ENCODE peak calls at places on chromosome 1, in six cellular contexts. One of them, this sample, is unnamed.

GRCh38 chr1:72282271-72282656 is at the start of gene NEGR1:
- DNase-seq in HCT116: no peak
- DNase-seq in M059J: peak; percentile 69
- DNase-seq in WTC11: peak; percentile 59
- DNase-seq in heart right ventricle: peak; percentile 44
- DNase-seq in kidney epithelial cell: no peak
- DNase-seq in this sample: peak; percentile 73

GRCh38 chr1:18927654-18928272 is 25.4 kb upstream of the ALDH4A1 start:
- DNase-seq in HCT116: no peak
- DNase-seq in M059J: peak; percentile 78
- DNase-seq in kidney epithelial cell: no peak
- DNase-seq in WTC11: no peak
- DNase-seq in heart right ventricle: no peak
- DNase-seq in this sample: no peak

GRCh38 chr1:166133276-166133841 is 33.4 kb downstream of the FAM78B start:
- DNase-seq in HCT116: peak; percentile 10
- DNase-seq in M059J: no peak
- DNase-seq in heart right ventricle: no peak
- DNase-seq in WTC11: no peak
- DNase-seq in kidney epithelial cell: no peak
- DNase-seq in this sample: no peak

GRCh38 chr1:246750752-246751151 is 26.5 kb downstream of the SCCPDH start:
- DNase-seq in WTC11: no peak
- DNase-seq in kidney epithelial cell: no peak
- DNase-seq in M059J: no peak
- DNase-seq in HCT116: no peak
- DNase-seq in heart right ventricle: no peak
- DNase-seq in this sample: no peak

GRCh38 chr1:95679262-95679661 is 445.3 kb downstream of the RWDD3 start:
- DNase-seq in WTC11: no peak
- DNase-seq in heart right ventricle: no peak
- DNase-seq in HCT116: no peak
- DNase-seq in kidney epithelial cell: no peak
- DNase-seq in M059J: no peak
- DNase-seq in this sample: no peak

GRCh38 chr1:230167419-230167852 is 100.4 kb downstream of the GALNT2 start:
- DNase-seq in WTC11: peak; percentile 32
- DNase-seq in M059J: peak; percentile 47
- DNase-seq in kidney epithelial cell: no peak
- DNase-seq in HCT116: peak; percentile 59
- DNase-seq in heart right ventricle: no peak
- DNase-seq in this sample: no peak

GRCh38 chr1:52658795-52659194 is 25.8 kb downstream of the SHISAL2A start:
- DNase-seq in kidney epithelial cell: no peak
- DNase-seq in WTC11: no peak
- DNase-seq in HCT116: no peak
- DNase-seq in M059J: peak; percentile 69
- DNase-seq in heart right ventricle: no peak
- DNase-seq in this sample: no peak

GRCh38 chr1:109626682-109627408 is 7.2 kb downstream of the AMPD2 start:
- DNase-seq in HCT116: no peak
- DNase-seq in kidney epithelial cell: no peak
- DNase-seq in heart right ventricle: no peak
- DNase-seq in WTC11: no peak
- DNase-seq in M059J: no peak
- DNase-seq in this sample: no peak

GRCh38 chr1:162629651-162630050 is 2.6 kb upstream of the DDR2 start:
- DNase-seq in HCT116: no peak
- DNase-seq in heart right ventricle: no peak
- DNase-seq in WTC11: no peak
- DNase-seq in kidney epithelial cell: no peak
- DNase-seq in M059J: peak; percentile 44
- DNase-seq in this sample: no peak

GRCh38 chr1:48530727-48531351 is 58.8 kb upstream of the SPATA6 start:
- DNase-seq in heart right ventricle: peak; percentile 16
- DNase-seq in M059J: peak; percentile 12
- DNase-seq in HCT116: peak; percentile 55
- DNase-seq in kidney epithelial cell: no peak
- DNase-seq in WTC11: peak; percentile 98
- DNase-seq in this sample: peak; percentile 43

GRCh38 chr1:53394306-53394705 is 64.9 kb upstream of the DMRTB1 start:
- DNase-seq in M059J: no peak
- DNase-seq in HCT116: no peak
- DNase-seq in heart right ventricle: no peak
- DNase-seq in WTC11: no peak
- DNase-seq in kidney epithelial cell: no peak
- DNase-seq in this sample: no peak